ENCODE peak calls at places on chromosomes 6 and 20, in six cellular contexts. One of them, this sample, is unnamed.

GRCh38 chr6:168411793-168412192 is 29.2 kb upstream of the SMOC2 start:
- DNase-seq in left colon: no peak
- DNase-seq in hepatic stellate cell: no peak
- DNase-seq in HFFc6: no peak
- DNase-seq in T-helper 17 cell: no peak
- DNase-seq in right cardiac atrium: no peak
- DNase-seq in this sample: no peak

GRCh38 chr6:1619106-1619665 is 9.5 kb downstream of the FOXC1 start:
- DNase-seq in HFFc6: no peak
- DNase-seq in T-helper 17 cell: no peak
- DNase-seq in hepatic stellate cell: no peak
- DNase-seq in left colon: no peak
- DNase-seq in right cardiac atrium: peak; percentile 51
- DNase-seq in this sample: no peak

GRCh38 chr20:47929368-47930115 is 144.3 kb upstream of the SULF2 start:
- DNase-seq in T-helper 17 cell: no peak
- DNase-seq in right cardiac atrium: no peak
- DNase-seq in hepatic stellate cell: no peak
- DNase-seq in left colon: no peak
- DNase-seq in HFFc6: no peak
- DNase-seq in this sample: no peak

GRCh38 chr6:39808934-39809333 is 16.8 kb downstream of the DAAM2 start:
- DNase-seq in T-helper 17 cell: no peak
- DNase-seq in left colon: no peak
- DNase-seq in HFFc6: no peak
- DNase-seq in hepatic stellate cell: no peak
- DNase-seq in right cardiac atrium: no peak
- DNase-seq in this sample: no peak

GRCh38 chr20:23879328-23879798 is at the start of gene CST5:
- DNase-seq in hepatic stellate cell: no peak
- DNase-seq in right cardiac atrium: no peak
- DNase-seq in left colon: no peak
- DNase-seq in T-helper 17 cell: no peak
- DNase-seq in HFFc6: no peak
- DNase-seq in this sample: no peak

GRCh38 chr6:1382883-1383728 is 6.3 kb upstream of the FOXF2 start:
- DNase-seq in hepatic stellate cell: no peak
- DNase-seq in HFFc6: no peak
- DNase-seq in T-helper 17 cell: no peak
- DNase-seq in left colon: no peak
- DNase-seq in right cardiac atrium: no peak
- DNase-seq in this sample: no peak

GRCh38 chr6:160791981-160792418 is 90.0 kb downstream of the PLG start:
- DNase-seq in hepatic stellate cell: no peak
- DNase-seq in right cardiac atrium: no peak
- DNase-seq in left colon: no peak
- DNase-seq in HFFc6: no peak
- DNase-seq in T-helper 17 cell: no peak
- DNase-seq in this sample: no peak

GRCh38 chr20:34544109-34544793 is 14.3 kb upstream of the MAP1LC3A start:
- DNase-seq in right cardiac atrium: no peak
- DNase-seq in T-helper 17 cell: no peak
- DNase-seq in HFFc6: no peak
- DNase-seq in left colon: no peak
- DNase-seq in hepatic stellate cell: no peak
- DNase-seq in this sample: no peak

GRCh38 chr6:159819932-159820640 is 20.0 kb downstream of the PNLDC1 start:
- DNase-seq in T-helper 17 cell: no peak
- DNase-seq in right cardiac atrium: no peak
- DNase-seq in left colon: no peak
- DNase-seq in hepatic stellate cell: no peak
- DNase-seq in HFFc6: no peak
- DNase-seq in this sample: no peak

GRCh38 chr20:51036226-51036625 is 13.3 kb upstream of the KCNG1 start:
- DNase-seq in right cardiac atrium: no peak
- DNase-seq in hepatic stellate cell: no peak
- DNase-seq in T-helper 17 cell: no peak
- DNase-seq in HFFc6: no peak
- DNase-seq in left colon: no peak
- DNase-seq in this sample: no peak

GRCh38 chr6:22071655-22072054 is 225.2 kb downstream of the PRL start:
- DNase-seq in T-helper 17 cell: no peak
- DNase-seq in left colon: peak; percentile 9
- DNase-seq in HFFc6: peak; percentile 21
- DNase-seq in right cardiac atrium: peak; percentile 68
- DNase-seq in hepatic stellate cell: peak; percentile 43
- DNase-seq in this sample: no peak

GRCh38 chr6:1316482-1317220 is 4.8 kb downstream of the FOXQ1 start:
- DNase-seq in right cardiac atrium: no peak
- DNase-seq in HFFc6: peak; percentile 29
- DNase-seq in left colon: no peak
- DNase-seq in hepatic stellate cell: no peak
- DNase-seq in T-helper 17 cell: no peak
- DNase-seq in this sample: no peak

GRCh38 chr6:146489489-146489888 is 54.1 kb upstream of the RAB32 start:
- DNase-seq in hepatic stellate cell: no peak
- DNase-seq in right cardiac atrium: no peak
- DNase-seq in left colon: no peak
- DNase-seq in HFFc6: no peak
- DNase-seq in T-helper 17 cell: no peak
- DNase-seq in this sample: no peak

GRCh38 chr20:44388466-44389023 is 33.0 kb downstream of the HNF4A start:
- DNase-seq in right cardiac atrium: peak; percentile 86
- DNase-seq in T-helper 17 cell: peak; percentile 41
- DNase-seq in left colon: peak; percentile 87
- DNase-seq in HFFc6: peak; percentile 63
- DNase-seq in hepatic stellate cell: peak; percentile 80
- DNase-seq in this sample: peak; percentile 71

GRCh38 chr6:28424163-28424562 is 19.1 kb downstream of the ZSCAN23 start:
- DNase-seq in HFFc6: no peak
- DNase-seq in right cardiac atrium: no peak
- DNase-seq in left colon: no peak
- DNase-seq in T-helper 17 cell: no peak
- DNase-seq in hepatic stellate cell: no peak
- DNase-seq in this sample: no peak